ENCODE peak calls at places on chromosomes 6 and 20, in five cellular contexts. N is A549, W is K562, I is GM12878, O is HepG2. J is an unnamed sample.

GRCh38 chr6:113381957-113382356 is 475.2 kb upstream of the MARCKS start:
- DNase-seq in W (no peak), N (no peak), O (no peak), I (peak; percentile 55), J (no peak)

GRCh38 chr6:56359201-56359899 is 112.0 kb upstream of the COL21A1 start:
- DNase-seq in N (peak; percentile 47), I (peak; percentile 26), O (peak; percentile 74), W (peak; percentile 63), J (no peak)

GRCh38 chr6:135075018-135075417 is 20.4 kb upstream of the HBS1L start:
- DNase-seq in O (no peak), W (peak; percentile 31), N (no peak), I (no peak), J (no peak)

GRCh38 chr6:137693737-137694136 is 173.3 kb upstream of the TNFAIP3 start:
- DNase-seq in O (no peak), N (no peak), I (no peak), W (no peak), J (no peak)

GRCh38 chr6:31713991-31714684 is 1.0 kb upstream of the LY6G6D start:
- DNase-seq in N (no peak), I (no peak), W (no peak), O (peak; percentile 68), J (no peak)

GRCh38 chr6:111626446-111626845 is 20.8 kb upstream of the TRAF3IP2 start:
- DNase-seq in I (no peak), N (no peak), O (no peak), W (no peak), J (no peak)

GRCh38 chr6:88490865-88491264 is 324.7 kb upstream of the CNR1 start:
- DNase-seq in O (no peak), I (no peak), W (no peak), N (no peak), J (no peak)

GRCh38 chr6:32965901-32966300 is 2.5 kb upstream of the BRD2 start:
- DNase-seq in O (no peak), N (no peak), W (no peak), I (no peak), J (no peak)

GRCh38 chr6:87837876-87838275 is 135.8 kb upstream of the AKIRIN2 start:
- DNase-seq in I (no peak), W (no peak), O (no peak), N (no peak), J (no peak)

GRCh38 chr6:114049367-114049966 is 78.5 kb upstream of the HDAC2 start:
- DNase-seq in I (no peak), N (no peak), W (no peak), O (peak; percentile 80), J (no peak)

GRCh38 chr20:2178328-2179232 is 77.0 kb downstream of the STK35 start:
- DNase-seq in N (no peak), I (no peak), W (no peak), O (no peak), J (no peak)

GRCh38 chr20:41165001-41165882 is 27.9 kb downstream of the PLCG1 start:
- DNase-seq in N (no peak), I (no peak), O (no peak), W (no peak), J (no peak)

GRCh38 chr6:141580988-141581387 is 551.7 kb upstream of the GJE1 start:
- DNase-seq in O (no peak), N (no peak), I (no peak), W (no peak), J (no peak)

GRCh38 chr20:9088556-9088955 is 19.7 kb downstream of the PLCB4 start:
- DNase-seq in W (no peak), N (no peak), O (no peak), I (no peak), J (no peak)

GRCh38 chr6:45192556-45192955 is 135.6 kb upstream of the RUNX2 start:
- DNase-seq in I (no peak), O (no peak), W (no peak), N (no peak), J (no peak)

GRCh38 chr6:6824381-6824780 is 235.9 kb downstream of the LY86 start:
- DNase-seq in N (no peak), I (no peak), O (no peak), W (no peak), J (no peak)

GRCh38 chr6:22558288-22558882 is 11.0 kb upstream of the HDGFL1 start:
- DNase-seq in W (no peak), I (no peak), N (no peak), O (no peak), J (no peak)

GRCh38 chr20:3349786-3350185 is 57.7 kb downstream of the DNAAF9 start:
- DNase-seq in N (no peak), I (no peak), W (no peak), O (no peak), J (no peak)

GRCh38 chr6:15405111-15405510 is 159.2 kb downstream of the JARID2 start:
- DNase-seq in I (no peak), W (no peak), N (no peak), O (no peak), J (no peak)

GRCh38 chr6:53461682-53462081 is 83.2 kb downstream of the GCLC start:
- DNase-seq in N (no peak), W (no peak), O (no peak), I (no peak), J (no peak)

GRCh38 chr6:144816936-144817335 is 531.8 kb downstream of the UTRN start:
- DNase-seq in N (no peak), W (no peak), I (no peak), O (peak; percentile 17), J (no peak)

GRCh38 chr20:4135385-4136077 is 120.2 kb upstream of the RNF24 start:
- DNase-seq in O (peak; percentile 99), N (peak; percentile 98), W (peak; percentile 55), I (no peak), J (peak; percentile 39)

GRCh38 chr20:49797292-49797628 is 15.4 kb upstream of the SLC9A8 start:
- DNase-seq in N (no peak), I (no peak), W (no peak), O (no peak), J (no peak)

GRCh38 chr6:170293411-170293844 is 2.5 kb upstream of the DLL1 start:
- DNase-seq in N (no peak), I (no peak), W (no peak), O (no peak), J (no peak)

GRCh38 chr6:44671333-44671732 is 283.8 kb downstream of the CDC5L start:
- DNase-seq in N (no peak), O (no peak), I (no peak), W (no peak), J (no peak)

GRCh38 chr6:42338573-42339218 is 113.0 kb downstream of the TRERF1 start:
- DNase-seq in I (no peak), O (no peak), W (no peak), N (peak; percentile 75), J (no peak)

GRCh38 chr6:63929111-63929510 is 293.5 kb downstream of the PHF3 start:
- DNase-seq in N (no peak), I (no peak), O (no peak), W (no peak), J (no peak)

DNA sequence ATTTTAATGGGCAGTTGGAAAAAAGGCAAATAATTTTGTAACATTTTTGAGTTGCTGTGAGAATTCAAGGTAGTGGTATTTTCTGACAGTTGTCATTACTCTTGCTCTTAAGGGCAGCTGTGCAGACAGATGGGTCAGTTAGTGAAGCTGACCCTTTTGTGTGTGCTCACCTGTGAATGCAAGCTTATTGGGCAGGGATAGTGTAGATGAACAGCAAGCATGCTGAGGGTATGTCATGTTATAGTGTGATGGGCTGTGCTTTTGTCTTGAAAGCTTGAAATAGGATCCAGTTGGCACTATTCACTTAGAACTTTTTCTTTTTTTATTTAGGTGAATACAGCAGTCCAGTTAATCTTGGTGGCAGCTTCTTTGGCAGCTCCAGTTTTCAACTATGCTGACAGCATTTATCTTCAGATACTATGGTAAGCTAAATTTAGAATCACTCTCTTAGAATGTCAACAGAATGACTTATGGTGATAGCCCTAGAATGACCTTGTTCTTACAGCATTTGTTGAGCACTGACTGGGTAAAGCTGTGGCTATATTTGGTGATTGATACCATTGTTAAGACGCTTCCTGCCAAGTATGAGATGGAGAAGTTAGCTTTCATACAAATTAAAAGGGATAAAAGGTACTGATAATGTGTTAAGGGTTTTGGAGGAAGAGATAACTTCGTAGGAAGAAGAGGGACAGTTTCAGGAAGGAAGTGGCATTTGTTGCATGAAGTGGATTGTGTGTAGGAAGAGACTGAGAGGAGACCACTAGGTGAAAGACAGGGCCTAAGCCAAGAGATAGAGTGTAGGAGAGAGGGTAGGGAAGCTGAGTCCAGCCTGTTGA is 19.5 kb downstream of the LRRN4 start:
- DNase-seq in W (no peak), I (no peak), N (no peak), O (no peak), J (no peak)
- TF ChIP-seq KDM1A in W (peak; percentile 63), I (no peak), N (no peak), O (no peak), J (no peak)

GRCh38 chr20:25044261-25044560 is 13.7 kb downstream of the ACSS1 start:
- DNase-seq in O (no peak), W (no peak), I (no peak), N (no peak), J (no peak)
- TF ChIP-seq KDM1A in O (no peak), W (no peak), I (no peak), N (no peak), J (no peak)

GRCh38 chr6:73696990-73697651 is 1.1 kb downstream of the CD109 start:
- DNase-seq in W (no peak), N (no peak), I (no peak), O (no peak), J (no peak)
- TF ChIP-seq KDM1A in W (no peak), N (no peak), I (no peak), O (no peak), J (no peak)

DNA sequence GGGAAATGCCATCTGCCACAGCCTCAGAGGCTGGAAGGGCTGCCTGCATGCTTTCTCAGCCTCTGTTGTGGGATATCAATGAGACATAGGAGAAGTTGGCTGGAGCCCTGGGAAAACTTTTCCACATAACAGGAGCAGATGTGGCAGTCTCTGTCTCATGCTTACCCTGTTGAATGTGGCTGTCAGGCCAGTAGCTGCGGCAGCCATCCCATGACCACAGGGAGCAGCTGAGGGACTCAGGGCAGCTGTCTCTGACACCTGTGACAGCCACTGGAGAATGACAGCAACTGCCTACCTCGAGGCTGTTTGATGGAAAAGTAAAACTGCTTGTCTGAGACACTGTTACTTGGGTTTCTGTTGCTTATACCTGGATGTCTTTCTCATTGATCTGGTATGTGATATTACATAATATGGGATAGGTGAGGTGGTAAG is 64.4 kb downstream of the TULP4 start:
- DNase-seq in N (no peak), W (no peak), I (no peak), O (no peak), J (no peak)
- TF ChIP-seq KDM1A in N (no peak), W (no peak), I (no peak), O (no peak), J (no peak)

DNA sequence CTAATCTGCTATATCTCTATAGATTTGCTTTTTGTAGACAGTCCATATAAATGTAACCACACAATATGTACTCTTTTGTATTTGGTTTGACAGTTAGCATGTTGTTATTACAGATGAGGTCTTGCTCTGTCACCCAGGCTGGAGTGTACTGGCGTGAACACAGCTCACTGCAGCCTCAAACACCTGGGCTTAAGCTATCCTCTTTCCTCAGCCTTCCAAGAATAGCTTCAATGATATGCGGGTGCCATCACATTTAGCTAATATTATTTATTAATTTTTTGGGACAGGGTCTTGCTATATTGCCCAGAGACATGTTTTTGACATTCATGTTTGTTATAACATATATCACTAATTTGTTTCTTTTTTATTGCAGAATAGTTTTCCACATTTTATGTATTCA is 10.8 kb downstream of the REPS1 start:
- DNase-seq in W (no peak), O (no peak), I (no peak), N (no peak), J (no peak)
- TF ChIP-seq KDM1A in W (no peak), O (no peak), I (no peak), N (no peak), J (no peak)

J was measured in H1.